ENCODE peak calls at places on chromosome 15, in eight cellular contexts. U, C, J, E, K, P, I and M are unnamed samples. For H3K4me1, the result is how much of the 10 kb centered on the place peaks cover.

GRCh38 chr15:95987299-95987698 is 343.2 kb upstream of the NR2F2 start:
- DNase-seq in U (no peak), C (no peak), J (no peak), E (no peak), K (no peak), P (no peak), I (no peak), M (no peak)

GRCh38 chr15:64046347-64047153 is at the start of gene DAPK2:
- DNase-seq in U (peak), C (peak), J (peak), E (peak), K (peak), P (peak), I (peak), M (peak)

GRCh38 chr15:76150508-76150907 is 90.7 kb downstream of the TMEM266 start:
- DNase-seq in U (peak), C (no peak), J (no peak), E (no peak), K (peak), P (no peak), I (no peak), M (no peak)

GRCh38 chr15:31373096-31373865 is 46.6 kb downstream of the KLF13 start:
- DNase-seq in U (no peak), C (peak), J (no peak), E (no peak), K (no peak), P (no peak), I (no peak), M (no peak)

GRCh38 chr15:25838871-25839195 is 24.3 kb downstream of the ATP10A start:
- DNase-seq in U (no peak), C (no peak), J (no peak), E (no peak), K (no peak), P (no peak), I (no peak), M (no peak)

GRCh38 chr15:75925440-75925839 is 21.8 kb downstream of the FBXO22 start:
- DNase-seq in U (no peak), C (no peak), J (no peak), E (no peak), K (no peak), P (no peak), I (no peak), M (no peak)

GRCh38 chr15:79184465-79184892 is 93.9 kb upstream of the RASGRF1 start:
- DNase-seq in U (peak), C (peak), J (peak), E (peak), K (peak), P (peak), I (peak), M (peak)

GRCh38 chr15:62306851-62307504 is 141.9 kb upstream of the C2CD4B start:
- DNase-seq in U (peak), C (peak), J (peak), E (peak), K (peak), P (peak), I (peak), M (no peak)

GRCh38 chr15:31486506-31486905 is 159.9 kb downstream of the KLF13 start:
- DNase-seq in U (no peak), C (no peak), J (peak), E (peak), K (no peak), P (no peak), I (no peak), M (peak)

GRCh38 chr15:58081446-58081845 is 15.9 kb upstream of the ALDH1A2 start:
- DNase-seq in U (no peak), C (no peak), J (no peak), E (no peak), K (peak), P (no peak), I (peak), M (no peak)

GRCh38 chr15:46525984-46526725 is 891.3 kb downstream of the SQOR start:
- DNase-seq in U (no peak), C (no peak), J (no peak), E (no peak), K (no peak), P (no peak), I (no peak), M (no peak)

GRCh38 chr15:56192659-56193442 is 50.8 kb downstream of the RFX7 start:
- DNase-seq in U (no peak), C (no peak), J (no peak), E (no peak), K (no peak), P (no peak), I (no peak), M (no peak)

GRCh38 chr15:64897345-64897985 is 14.2 kb upstream of the ANKDD1A start:
- DNase-seq in U (peak), C (peak), J (no peak), E (peak), K (peak), P (no peak), I (peak), M (no peak)

GRCh38 chr15:49122541-49123062 is 32.8 kb downstream of the COPS2 start:
- DNase-seq in U (no peak), C (no peak), J (no peak), E (no peak), K (no peak), P (no peak), I (no peak), M (no peak)

GRCh38 chr15:52256930-52257733 is 38.5 kb downstream of the MYO5C start:
- DNase-seq in U (no peak), C (no peak), J (no peak), E (no peak), K (peak), P (no peak), I (peak), M (no peak)

GRCh38 chr15:52254331-52254730 is 41.3 kb downstream of the MYO5C start:
- DNase-seq in U (no peak), C (no peak), J (no peak), E (no peak), K (no peak), P (no peak), I (no peak), M (peak)

GRCh38 chr15:52256366-52256765 is 39.2 kb downstream of the MYO5C start:
- DNase-seq in U (peak), C (peak), J (peak), E (peak), K (peak), P (no peak), I (peak), M (no peak)

GRCh38 chr15:52255008-52255407 is 40.6 kb downstream of the MYO5C start:
- DNase-seq in U (no peak), C (no peak), J (no peak), E (no peak), K (peak), P (no peak), I (peak), M (no peak)

GRCh38 chr15:52255935-52256334 is 39.7 kb downstream of the MYO5C start:
- DNase-seq in U (no peak), C (no peak), J (no peak), E (no peak), K (no peak), P (no peak), I (no peak), M (no peak)
- H3K4me1 ChIP-seq in U (under half), C (under half), J (under half), E (under half), K (under half), P (under half), I (under half), M (under half)

GRCh38 chr15:90421527-90421926 is 33.5 kb downstream of the IQGAP1 start:
- DNase-seq in U (no peak), C (no peak), J (no peak), E (no peak), K (no peak), P (no peak), I (no peak), M (no peak)

GRCh38 chr15:90423920-90424319 is 35.9 kb downstream of the IQGAP1 start:
- DNase-seq in U (no peak), C (no peak), J (no peak), E (no peak), K (no peak), P (no peak), I (no peak), M (no peak)

GRCh38 chr15:90419738-90420487 is 31.9 kb downstream of the IQGAP1 start:
- DNase-seq in U (no peak), C (no peak), J (no peak), E (no peak), K (peak), P (no peak), I (peak), M (no peak)

GRCh38 chr15:90420488-90420850 is 32.4 kb downstream of the IQGAP1 start:
- DNase-seq in U (no peak), C (no peak), J (no peak), E (no peak), K (no peak), P (no peak), I (no peak), M (no peak)

GRCh38 chr15:90422043-90422442 is 34.0 kb downstream of the IQGAP1 start:
- DNase-seq in U (no peak), C (no peak), J (no peak), E (no peak), K (no peak), P (no peak), I (no peak), M (no peak)
- H3K4me1 ChIP-seq in U (half or more), C (half or more), J (under half), E (under half), K (half or more), P (under half), I (under half), M (half or more)

GRCh38 chr15:99574502-99574901 is 8.7 kb downstream of the MEF2A start:
- DNase-seq in U (peak), C (no peak), J (no peak), E (no peak), K (no peak), P (no peak), I (no peak), M (no peak)

GRCh38 chr15:99582508-99582960 is 16.8 kb downstream of the MEF2A start:
- DNase-seq in U (no peak), C (no peak), J (no peak), E (no peak), K (no peak), P (no peak), I (no peak), M (no peak)

GRCh38 chr15:99584081-99584600 is 18.4 kb downstream of the MEF2A start:
- DNase-seq in U (no peak), C (no peak), J (no peak), E (no peak), K (no peak), P (no peak), I (no peak), M (no peak)

GRCh38 chr15:99578809-99579208 is 13.0 kb downstream of the MEF2A start:
- DNase-seq in U (no peak), C (no peak), J (no peak), E (no peak), K (peak), P (no peak), I (no peak), M (no peak)

DNA sequence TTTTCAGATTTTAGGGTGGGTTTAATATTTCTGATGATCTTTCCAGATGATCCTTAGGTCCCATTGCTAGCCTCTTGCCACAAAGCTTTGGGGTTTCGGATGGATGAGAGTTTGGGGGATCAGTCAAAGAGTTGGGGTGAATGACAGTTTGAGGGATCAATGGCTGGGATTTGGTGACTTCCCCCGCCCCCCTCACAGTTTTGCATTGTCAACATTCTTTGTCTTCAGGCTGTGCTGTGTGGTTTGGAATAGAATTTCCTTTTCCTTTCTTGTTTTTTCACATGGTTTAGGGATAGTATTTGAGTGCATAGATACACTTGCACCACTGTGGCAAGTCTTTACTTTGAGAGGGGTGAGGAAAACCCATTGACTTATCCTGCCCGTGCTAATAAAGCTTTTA is 14.3 kb downstream of the MEF2A start:
- DNase-seq in U (no peak), C (no peak), J (no peak), E (no peak), K (no peak), P (no peak), I (no peak), M (no peak)
- H3K4me1 ChIP-seq in U (under half), C (half or more), J (under half), E (under half), K (under half), P (under half), I (half or more), M (under half)

GRCh38 chr15:71742964-71743363 is 67.4 kb upstream of the NR2E3 start:
- DNase-seq in U (no peak), C (no peak), J (no peak), E (no peak), K (no peak), P (no peak), I (no peak), M (no peak)

GRCh38 chr15:71746719-71747118 is 63.6 kb upstream of the NR2E3 start:
- DNase-seq in U (no peak), C (no peak), J (no peak), E (no peak), K (no peak), P (no peak), I (no peak), M (peak)

GRCh38 chr15:71748327-71748726 is 62.0 kb upstream of the NR2E3 start:
- DNase-seq in U (no peak), C (no peak), J (no peak), E (no peak), K (peak), P (no peak), I (no peak), M (no peak)

GRCh38 chr15:71747128-71748083 is 62.9 kb upstream of the NR2E3 start:
- DNase-seq in U (no peak), C (no peak), J (no peak), E (no peak), K (peak), P (no peak), I (peak), M (no peak)

GRCh38 chr15:71743861-71744382 is 66.4 kb upstream of the NR2E3 start:
- DNase-seq in U (peak), C (no peak), J (no peak), E (no peak), K (peak), P (peak), I (peak), M (no peak)
- H3K4me1 ChIP-seq in U (under half), C (under half), J (under half), E (under half), K (under half), P (under half), I (under half), M (under half)

DNA sequence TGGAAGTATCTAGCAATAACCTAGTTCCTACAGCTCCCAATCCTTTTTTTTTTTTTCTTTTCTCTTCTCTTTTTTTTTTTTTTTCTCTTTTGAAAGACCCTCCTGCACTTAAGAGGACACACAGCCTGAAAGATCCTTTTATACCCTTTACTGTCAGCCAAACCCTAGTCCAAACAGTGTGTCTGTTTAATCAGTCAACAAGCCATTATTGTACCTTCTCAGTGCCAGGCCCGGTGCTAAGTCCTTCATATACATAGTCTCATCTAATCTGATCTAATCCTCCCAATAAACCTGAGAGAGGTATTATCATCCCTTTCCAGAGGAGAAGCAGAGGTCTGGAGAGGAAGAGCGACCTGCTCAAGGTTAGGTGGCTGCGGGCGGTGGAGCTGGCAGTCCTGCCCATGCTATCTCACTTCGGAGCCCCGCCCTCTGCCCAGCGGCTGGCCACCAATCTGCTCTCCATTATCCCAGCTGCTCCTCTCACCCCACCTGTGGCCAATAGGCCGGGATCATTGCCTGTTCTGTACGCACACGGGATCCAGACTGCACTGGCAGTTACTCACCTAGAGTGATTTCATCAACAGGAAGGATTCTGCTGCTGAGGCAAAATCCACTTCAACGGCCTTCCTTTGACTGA is 100.8 kb downstream of the TLE3 start:
- DNase-seq in U (peak), C (no peak), J (no peak), E (no peak), K (no peak), P (no peak), I (no peak), M (no peak)
- H3K4me1 ChIP-seq in U (under half), C (under half), J (under half), E (under half), K (under half), P (under half), I (under half), M (under half)

DNA sequence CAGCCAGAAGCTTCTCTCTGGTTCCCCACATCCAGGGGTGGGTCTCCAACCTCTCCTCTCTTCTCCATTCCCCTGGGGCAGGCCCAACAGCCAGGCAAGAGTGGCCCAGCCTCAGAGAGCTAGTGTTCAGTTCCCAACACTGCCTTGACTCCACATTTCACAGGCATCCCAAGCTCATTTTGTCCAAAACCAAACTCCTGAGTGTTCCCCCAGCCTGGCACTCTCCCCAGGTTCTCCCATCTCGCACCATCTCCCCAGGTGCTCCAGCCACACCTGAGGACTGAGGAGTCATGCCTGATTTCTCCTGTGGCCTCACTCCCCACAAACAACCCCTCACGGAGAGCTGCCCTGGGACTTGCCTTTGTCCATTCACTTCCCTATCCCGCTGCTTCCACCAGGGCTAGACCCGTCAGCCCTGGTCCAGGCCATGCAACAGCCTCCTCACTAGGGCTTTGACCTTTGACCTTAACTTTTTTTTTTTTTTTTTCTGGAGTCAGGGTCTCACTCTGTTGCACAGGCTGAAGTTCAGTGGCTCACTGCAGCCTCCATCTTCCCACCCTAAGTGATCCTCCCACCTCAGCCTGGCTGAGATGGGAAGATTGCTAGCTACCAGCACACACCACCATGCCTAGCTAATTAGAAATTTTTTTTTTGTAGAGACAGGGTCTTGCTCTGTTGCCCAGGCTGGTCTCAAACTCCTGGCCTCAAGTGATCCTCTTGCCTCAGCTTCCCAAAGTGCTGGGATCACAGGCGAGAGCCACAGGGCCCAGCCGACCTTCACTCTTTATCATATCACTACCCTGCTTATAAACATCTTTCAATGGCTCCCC is 3.9 kb upstream of the CSK start:
- DNase-seq in U (no peak), C (no peak), J (no peak), E (no peak), K (no peak), P (no peak), I (no peak), M (no peak)
- H3K4me1 ChIP-seq in U (under half), C (under half), J (under half), E (under half), K (under half), P (under half), I (under half), M (under half)

DNA sequence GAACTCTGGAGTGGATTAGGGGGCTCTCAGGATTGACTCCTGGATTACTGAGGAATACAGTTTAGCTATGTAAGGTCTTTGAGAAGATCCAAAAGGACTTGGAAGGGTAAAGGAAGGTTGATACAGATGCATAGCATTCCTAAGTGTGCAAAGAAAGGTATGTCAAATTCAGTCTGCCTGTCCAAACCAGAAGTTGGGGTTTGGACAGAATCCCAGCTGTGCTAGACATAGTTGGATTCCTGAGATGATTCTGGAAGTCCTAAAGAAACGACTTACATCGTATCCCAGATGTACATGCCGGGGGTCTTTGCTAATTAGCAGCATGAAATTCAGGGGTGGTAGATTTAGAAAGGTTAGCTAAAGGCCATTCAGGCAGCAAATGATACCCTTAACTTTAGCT is 97.7 kb upstream of the TSPAN3 start:
- DNase-seq in U (no peak), C (no peak), J (no peak), E (no peak), K (no peak), P (no peak), I (peak), M (no peak)
- H3K4me1 ChIP-seq in U (under half), C (under half), J (under half), E (under half), K (under half), P (under half), I (under half), M (under half)